ENCODE peak calls at places on chromosomes 4 and X, in five cellular contexts. One of them, this sample, is unnamed.

GRCh38 chr4:107315584-107315983 is 279.5 kb upstream of the DKK2 start:
- DNase-seq in activated naive CD4-positive, alpha-beta T cell: no peak
- DNase-seq in stimulated activated effector memory CD8-positive, alpha-beta T cell treated with anti-CD3 and anti-CD28 coated beads, Interleukin-12 subunit alpha, Interleukin-12 subunit beta, amount 100 ng/mL, for 72 hours: no peak
- DNase-seq in HuH-7: no peak
- DNase-seq in right lobe of liver: no peak
- DNase-seq in this sample: no peak

GRCh38 chr4:37644962-37645361 is 41.2 kb downstream of the RELL1 start:
- DNase-seq in activated naive CD4-positive, alpha-beta T cell: no peak
- DNase-seq in stimulated activated effector memory CD8-positive, alpha-beta T cell treated with anti-CD3 and anti-CD28 coated beads, Interleukin-12 subunit alpha, Interleukin-12 subunit beta, amount 100 ng/mL, for 72 hours: no peak
- DNase-seq in right lobe of liver: no peak
- DNase-seq in HuH-7: no peak
- DNase-seq in this sample: no peak

GRCh38 chr4:3671571-3672464 is 94.4 kb upstream of the ADRA2C start:
- DNase-seq in stimulated activated effector memory CD8-positive, alpha-beta T cell treated with anti-CD3 and anti-CD28 coated beads, Interleukin-12 subunit alpha, Interleukin-12 subunit beta, amount 100 ng/mL, for 72 hours: no peak
- DNase-seq in activated naive CD4-positive, alpha-beta T cell: no peak
- DNase-seq in right lobe of liver: no peak
- DNase-seq in HuH-7: no peak
- DNase-seq in this sample: peak; percentile 36

GRCh38 chr4:170247585-170247984 is 157.8 kb upstream of the AADAT start:
- DNase-seq in HuH-7: no peak
- DNase-seq in stimulated activated effector memory CD8-positive, alpha-beta T cell treated with anti-CD3 and anti-CD28 coated beads, Interleukin-12 subunit alpha, Interleukin-12 subunit beta, amount 100 ng/mL, for 72 hours: no peak
- DNase-seq in right lobe of liver: no peak
- DNase-seq in activated naive CD4-positive, alpha-beta T cell: no peak
- DNase-seq in this sample: peak; percentile 33

GRCh38 chr4:1863297-1864033 is 7.5 kb upstream of the LETM1 start:
- DNase-seq in activated naive CD4-positive, alpha-beta T cell: no peak
- DNase-seq in HuH-7: no peak
- DNase-seq in right lobe of liver: no peak
- DNase-seq in stimulated activated effector memory CD8-positive, alpha-beta T cell treated with anti-CD3 and anti-CD28 coated beads, Interleukin-12 subunit alpha, Interleukin-12 subunit beta, amount 100 ng/mL, for 72 hours: no peak
- DNase-seq in this sample: no peak

GRCh38 chr4:54066718-54067129 is 2.3 kb upstream of the CHIC2 start:
- DNase-seq in stimulated activated effector memory CD8-positive, alpha-beta T cell treated with anti-CD3 and anti-CD28 coated beads, Interleukin-12 subunit alpha, Interleukin-12 subunit beta, amount 100 ng/mL, for 72 hours: no peak
- DNase-seq in HuH-7: no peak
- DNase-seq in activated naive CD4-positive, alpha-beta T cell: no peak
- DNase-seq in right lobe of liver: no peak
- DNase-seq in this sample: peak; percentile 7

GRCh38 chr4:123505077-123505456 is 108.5 kb downstream of the SPRY1 start:
- DNase-seq in HuH-7: peak; percentile 36
- DNase-seq in stimulated activated effector memory CD8-positive, alpha-beta T cell treated with anti-CD3 and anti-CD28 coated beads, Interleukin-12 subunit alpha, Interleukin-12 subunit beta, amount 100 ng/mL, for 72 hours: no peak
- DNase-seq in right lobe of liver: no peak
- DNase-seq in activated naive CD4-positive, alpha-beta T cell: no peak
- DNase-seq in this sample: peak; percentile 28

GRCh38 chrX:22105231-22105630 is 73.1 kb downstream of the PHEX start:
- DNase-seq in stimulated activated effector memory CD8-positive, alpha-beta T cell treated with anti-CD3 and anti-CD28 coated beads, Interleukin-12 subunit alpha, Interleukin-12 subunit beta, amount 100 ng/mL, for 72 hours: no peak
- DNase-seq in activated naive CD4-positive, alpha-beta T cell: no peak
- DNase-seq in right lobe of liver: no peak
- DNase-seq in HuH-7: no peak
- DNase-seq in this sample: no peak

GRCh38 chrX:15616531-15616930 is 15.8 kb upstream of the ACE2 start:
- DNase-seq in HuH-7: no peak
- DNase-seq in activated naive CD4-positive, alpha-beta T cell: no peak
- DNase-seq in stimulated activated effector memory CD8-positive, alpha-beta T cell treated with anti-CD3 and anti-CD28 coated beads, Interleukin-12 subunit alpha, Interleukin-12 subunit beta, amount 100 ng/mL, for 72 hours: no peak
- DNase-seq in right lobe of liver: no peak
- DNase-seq in this sample: no peak

GRCh38 chrX:20056704-20057103 is 60.0 kb downstream of the MAP7D2 start:
- DNase-seq in stimulated activated effector memory CD8-positive, alpha-beta T cell treated with anti-CD3 and anti-CD28 coated beads, Interleukin-12 subunit alpha, Interleukin-12 subunit beta, amount 100 ng/mL, for 72 hours: no peak
- DNase-seq in activated naive CD4-positive, alpha-beta T cell: no peak
- DNase-seq in right lobe of liver: no peak
- DNase-seq in HuH-7: no peak
- DNase-seq in this sample: peak; percentile 1

GRCh38 chrX:151680805-151681204 is 14.5 kb upstream of the PRRG3 start:
- DNase-seq in HuH-7: peak; percentile 38
- DNase-seq in right lobe of liver: peak; percentile 41
- DNase-seq in stimulated activated effector memory CD8-positive, alpha-beta T cell treated with anti-CD3 and anti-CD28 coated beads, Interleukin-12 subunit alpha, Interleukin-12 subunit beta, amount 100 ng/mL, for 72 hours: peak; percentile 78
- DNase-seq in activated naive CD4-positive, alpha-beta T cell: peak; percentile 23
- DNase-seq in this sample: peak; percentile 52

GRCh38 chrX:150575415-150575814 is 7.0 kb downstream of the MTM1 start:
- DNase-seq in activated naive CD4-positive, alpha-beta T cell: no peak
- DNase-seq in HuH-7: no peak
- DNase-seq in stimulated activated effector memory CD8-positive, alpha-beta T cell treated with anti-CD3 and anti-CD28 coated beads, Interleukin-12 subunit alpha, Interleukin-12 subunit beta, amount 100 ng/mL, for 72 hours: peak; percentile 71
- DNase-seq in right lobe of liver: no peak
- DNase-seq in this sample: peak; percentile 75

GRCh38 chr4:112284166-112284565 is 1.5 kb downstream of the TIFA start:
- DNase-seq in HuH-7: no peak
- DNase-seq in activated naive CD4-positive, alpha-beta T cell: no peak
- DNase-seq in stimulated activated effector memory CD8-positive, alpha-beta T cell treated with anti-CD3 and anti-CD28 coated beads, Interleukin-12 subunit alpha, Interleukin-12 subunit beta, amount 100 ng/mL, for 72 hours: no peak
- DNase-seq in right lobe of liver: no peak
- DNase-seq in this sample: peak; percentile 23

GRCh38 chr4:183407635-183408463 is 36.6 kb upstream of the CDKN2AIP start:
- DNase-seq in HuH-7: no peak
- DNase-seq in right lobe of liver: no peak
- DNase-seq in activated naive CD4-positive, alpha-beta T cell: no peak
- DNase-seq in stimulated activated effector memory CD8-positive, alpha-beta T cell treated with anti-CD3 and anti-CD28 coated beads, Interleukin-12 subunit alpha, Interleukin-12 subunit beta, amount 100 ng/mL, for 72 hours: no peak
- DNase-seq in this sample: no peak

GRCh38 chrX:750812-751211 is 120.2 kb downstream of the SHOX start:
- DNase-seq in HuH-7: no peak
- DNase-seq in stimulated activated effector memory CD8-positive, alpha-beta T cell treated with anti-CD3 and anti-CD28 coated beads, Interleukin-12 subunit alpha, Interleukin-12 subunit beta, amount 100 ng/mL, for 72 hours: no peak
- DNase-seq in activated naive CD4-positive, alpha-beta T cell: no peak
- DNase-seq in right lobe of liver: no peak
- DNase-seq in this sample: no peak

GRCh38 chrX:52424658-52425057 is 55.8 kb downstream of the XAGE2 start:
- DNase-seq in activated naive CD4-positive, alpha-beta T cell: no peak
- DNase-seq in stimulated activated effector memory CD8-positive, alpha-beta T cell treated with anti-CD3 and anti-CD28 coated beads, Interleukin-12 subunit alpha, Interleukin-12 subunit beta, amount 100 ng/mL, for 72 hours: no peak
- DNase-seq in right lobe of liver: no peak
- DNase-seq in HuH-7: no peak
- DNase-seq in this sample: peak; percentile 69

GRCh38 chr4:6658635-6659075 is 18.2 kb downstream of the MRFAP1 start:
- DNase-seq in stimulated activated effector memory CD8-positive, alpha-beta T cell treated with anti-CD3 and anti-CD28 coated beads, Interleukin-12 subunit alpha, Interleukin-12 subunit beta, amount 100 ng/mL, for 72 hours: peak; percentile 67
- DNase-seq in right lobe of liver: peak; percentile 54
- DNase-seq in activated naive CD4-positive, alpha-beta T cell: peak; percentile 52
- DNase-seq in HuH-7: no peak
- DNase-seq in this sample: peak; percentile 28

GRCh38 chr4:147863111-147863747 is 131.3 kb downstream of the ARHGAP10 start:
- DNase-seq in activated naive CD4-positive, alpha-beta T cell: no peak
- DNase-seq in right lobe of liver: no peak
- DNase-seq in stimulated activated effector memory CD8-positive, alpha-beta T cell treated with anti-CD3 and anti-CD28 coated beads, Interleukin-12 subunit alpha, Interleukin-12 subunit beta, amount 100 ng/mL, for 72 hours: no peak
- DNase-seq in HuH-7: no peak
- DNase-seq in this sample: peak; percentile 18

GRCh38 chrX:103361798-103362197 is 5.5 kb downstream of the TCEAL9 start:
- DNase-seq in HuH-7: no peak
- DNase-seq in stimulated activated effector memory CD8-positive, alpha-beta T cell treated with anti-CD3 and anti-CD28 coated beads, Interleukin-12 subunit alpha, Interleukin-12 subunit beta, amount 100 ng/mL, for 72 hours: no peak
- DNase-seq in activated naive CD4-positive, alpha-beta T cell: no peak
- DNase-seq in right lobe of liver: no peak
- DNase-seq in this sample: no peak

GRCh38 chrX:68084765-68085164 is 348.5 kb downstream of the OPHN1 start:
- DNase-seq in activated naive CD4-positive, alpha-beta T cell: no peak
- DNase-seq in HuH-7: no peak
- DNase-seq in stimulated activated effector memory CD8-positive, alpha-beta T cell treated with anti-CD3 and anti-CD28 coated beads, Interleukin-12 subunit alpha, Interleukin-12 subunit beta, amount 100 ng/mL, for 72 hours: no peak
- DNase-seq in right lobe of liver: no peak
- DNase-seq in this sample: peak; percentile 5

GRCh38 chr4:7831330-7831729 is 108.3 kb downstream of the AFAP1 start:
- DNase-seq in HuH-7: no peak
- DNase-seq in stimulated activated effector memory CD8-positive, alpha-beta T cell treated with anti-CD3 and anti-CD28 coated beads, Interleukin-12 subunit alpha, Interleukin-12 subunit beta, amount 100 ng/mL, for 72 hours: peak; percentile 71
- DNase-seq in activated naive CD4-positive, alpha-beta T cell: no peak
- DNase-seq in right lobe of liver: no peak
- DNase-seq in this sample: peak; percentile 34

GRCh38 chr4:41319553-41319952 is 62.8 kb downstream of the UCHL1 start:
- DNase-seq in activated naive CD4-positive, alpha-beta T cell: no peak
- DNase-seq in HuH-7: no peak
- DNase-seq in right lobe of liver: no peak
- DNase-seq in stimulated activated effector memory CD8-positive, alpha-beta T cell treated with anti-CD3 and anti-CD28 coated beads, Interleukin-12 subunit alpha, Interleukin-12 subunit beta, amount 100 ng/mL, for 72 hours: no peak
- DNase-seq in this sample: peak; percentile 63

GRCh38 chr4:87500107-87500462 is 29.1 kb downstream of the SPARCL1 start:
- DNase-seq in activated naive CD4-positive, alpha-beta T cell: no peak
- DNase-seq in stimulated activated effector memory CD8-positive, alpha-beta T cell treated with anti-CD3 and anti-CD28 coated beads, Interleukin-12 subunit alpha, Interleukin-12 subunit beta, amount 100 ng/mL, for 72 hours: peak; percentile 57
- DNase-seq in HuH-7: no peak
- DNase-seq in right lobe of liver: no peak
- DNase-seq in this sample: no peak

GRCh38 chrX:71111851-71112468 is 583 bp upstream of the IL2RG start:
- DNase-seq in right lobe of liver: no peak
- DNase-seq in activated naive CD4-positive, alpha-beta T cell: no peak
- DNase-seq in stimulated activated effector memory CD8-positive, alpha-beta T cell treated with anti-CD3 and anti-CD28 coated beads, Interleukin-12 subunit alpha, Interleukin-12 subunit beta, amount 100 ng/mL, for 72 hours: no peak
- DNase-seq in HuH-7: no peak
- DNase-seq in this sample: no peak

GRCh38 chr4:120858776-120859175 is 63.8 kb downstream of the PRDM5 start:
- DNase-seq in right lobe of liver: no peak
- DNase-seq in stimulated activated effector memory CD8-positive, alpha-beta T cell treated with anti-CD3 and anti-CD28 coated beads, Interleukin-12 subunit alpha, Interleukin-12 subunit beta, amount 100 ng/mL, for 72 hours: no peak
- DNase-seq in activated naive CD4-positive, alpha-beta T cell: no peak
- DNase-seq in HuH-7: no peak
- DNase-seq in this sample: peak; percentile 45

GRCh38 chrX:131763674-131764073 is 219.8 kb downstream of the OR13H1 start:
- DNase-seq in activated naive CD4-positive, alpha-beta T cell: peak; percentile 54
- DNase-seq in right lobe of liver: peak; percentile 53
- DNase-seq in HuH-7: no peak
- DNase-seq in stimulated activated effector memory CD8-positive, alpha-beta T cell treated with anti-CD3 and anti-CD28 coated beads, Interleukin-12 subunit alpha, Interleukin-12 subunit beta, amount 100 ng/mL, for 72 hours: no peak
- DNase-seq in this sample: peak; percentile 46

GRCh38 chr4:125481334-125481733 is 166.6 kb downstream of the FAT4 start:
- DNase-seq in stimulated activated effector memory CD8-positive, alpha-beta T cell treated with anti-CD3 and anti-CD28 coated beads, Interleukin-12 subunit alpha, Interleukin-12 subunit beta, amount 100 ng/mL, for 72 hours: no peak
- DNase-seq in right lobe of liver: no peak
- DNase-seq in activated naive CD4-positive, alpha-beta T cell: no peak
- DNase-seq in HuH-7: no peak
- DNase-seq in this sample: no peak